ENCODE peak calls at places on chromosome 16, in five cellular contexts. R, V, Y, S and Q are unnamed samples.

GRCh38 chr16:31706318-31706717 is 167.3 kb upstream of the ZNF267 start:
- DNase-seq in R (no peak), V (no peak), Y (no peak), S (no peak), Q (no peak)

GRCh38 chr16:81140930-81141780 is 45.0 kb upstream of the GCSH start:
- DNase-seq in R (no peak), V (no peak), Y (no peak), S (peak), Q (no peak)

GRCh38 chr16:82845076-82845475 is 218.3 kb downstream of the CDH13 start:
- DNase-seq in R (no peak), V (no peak), Y (no peak), S (no peak), Q (no peak)

GRCh38 chr16:88421871-88422433 is 31.1 kb upstream of the ZFPM1 start:
- DNase-seq in R (no peak), V (no peak), Y (no peak), S (no peak), Q (no peak)

GRCh38 chr16:57374067-57374534 is 1.8 kb downstream of the CX3CL1 start:
- DNase-seq in R (no peak), V (peak), Y (no peak), S (peak), Q (no peak)

GRCh38 chr16:87201052-87201451 is 116.1 kb downstream of the C16orf95 start:
- DNase-seq in R (no peak), V (no peak), Y (no peak), S (peak), Q (peak)

GRCh38 chr16:87541004-87541881 is 48.4 kb upstream of the ZCCHC14 start:
- DNase-seq in R (peak), V (no peak), Y (peak), S (no peak), Q (peak)

GRCh38 chr16:54070944-54071343 is 215.6 kb downstream of the IRX3 start:
- DNase-seq in R (no peak), V (no peak), Y (no peak), S (no peak), Q (no peak)

GRCh38 chr16:5024632-5025031 is 9.1 kb downstream of the NAGPA start:
- DNase-seq in R (no peak), V (peak), Y (no peak), S (peak), Q (no peak)

GRCh38 chr16:75002474-75002873 is 3.6 kb downstream of the ZNRF1 start:
- DNase-seq in R (no peak), V (no peak), Y (no peak), S (no peak), Q (no peak)

GRCh38 chr16:15775209-15775608 is 81.6 kb downstream of the MYH11 start:
- DNase-seq in R (no peak), V (no peak), Y (no peak), S (no peak), Q (no peak)

GRCh38 chr16:31371619-31372484 is 16.9 kb downstream of the ITGAX start:
- DNase-seq in R (no peak), V (no peak), Y (no peak), S (no peak), Q (no peak)

DNA sequence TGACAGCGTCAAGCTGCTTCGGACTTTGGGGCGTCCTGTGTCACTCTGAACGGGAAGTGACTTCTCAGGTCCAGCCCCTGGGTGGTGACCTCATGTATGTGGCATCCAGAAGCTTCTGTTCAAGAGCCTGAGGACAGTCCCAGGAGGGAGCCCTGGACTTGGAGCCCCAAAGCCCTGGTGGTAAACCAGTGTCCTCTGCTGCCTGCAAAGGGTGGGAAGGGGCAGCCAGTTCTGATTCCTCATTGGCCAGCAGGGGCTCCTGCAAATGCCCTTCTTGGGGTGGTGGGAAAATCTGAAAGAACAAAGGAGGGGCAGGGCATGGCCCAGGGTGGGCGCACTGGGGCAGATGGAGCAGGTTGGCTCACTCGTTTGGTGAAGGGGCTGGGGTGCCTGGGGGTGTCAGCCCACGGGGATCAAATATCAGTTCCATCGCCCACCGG is 1.6 kb downstream of the OSGIN1 start:
- DNase-seq in R (no peak), V (no peak), Y (peak), S (peak), Q (peak)
- TF ChIP-seq CTCF in R (no peak), V (no peak), Y (no peak), S (no peak), Q (no peak)

GRCh38 chr16:8848231-8848938 is 20.4 kb downstream of the CARHSP1 start:
- DNase-seq in R (no peak), V (no peak), Y (no peak), S (no peak), Q (peak)
- H3K4me3 ChIP-seq in R (no peak), V (no peak), Y (no peak), S (no peak), Q (no peak)

DNA sequence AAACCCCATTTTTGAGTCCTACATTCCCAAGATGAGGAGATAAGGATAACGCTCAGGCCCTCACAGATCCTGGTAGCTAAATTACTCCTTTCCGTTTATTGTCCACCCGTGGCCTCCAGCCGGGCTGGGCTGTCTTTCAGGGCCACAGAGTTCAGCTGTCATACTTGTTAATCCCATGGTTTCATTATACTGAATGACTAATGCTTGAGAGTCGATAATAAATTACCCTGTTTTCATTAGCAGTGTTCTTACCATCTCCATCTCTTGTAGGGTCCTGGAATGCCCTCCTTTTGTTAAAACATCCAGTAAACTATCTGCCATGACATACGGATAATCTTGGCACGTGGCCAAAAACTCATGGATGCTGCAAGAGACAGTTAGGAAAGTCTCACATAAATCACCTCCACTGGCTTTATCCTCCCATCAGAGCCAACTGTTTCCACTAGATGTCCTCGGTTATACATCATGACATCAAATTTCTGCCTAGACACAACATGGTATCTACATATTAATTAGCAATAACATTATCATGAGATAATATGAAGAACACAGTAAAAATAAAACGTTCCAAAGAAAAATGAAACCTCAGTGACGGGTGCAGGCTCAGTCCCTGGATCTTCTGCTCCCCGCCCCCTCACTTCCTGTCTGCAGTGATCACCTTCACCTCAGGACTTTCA is 45.3 kb downstream of the BRD7 start:
- DNase-seq in R (no peak), V (no peak), Y (no peak), S (no peak), Q (no peak)
- TF ChIP-seq CTCF in R (no peak), V (no peak), Y (no peak), S (no peak), Q (no peak)

GRCh38 chr16:73054732-73055481 is 7.0 kb upstream of the ZFHX3 start:
- DNase-seq in R (no peak), V (no peak), Y (no peak), S (no peak), Q (no peak)
- H3K4me3 ChIP-seq in R (no peak), V (peak), Y (peak), S (no peak), Q (peak)

GRCh38 chr16:67260426-67261063 is 11.8 kb downstream of the SLC9A5 start:
- DNase-seq in R (no peak), V (peak), Y (no peak), S (no peak), Q (no peak)
- TF ChIP-seq CTCF in R (no peak), V (no peak), Y (peak), S (no peak), Q (no peak)

GRCh38 chr16:73890524-73891500 is 405.8 kb upstream of the PSMD7 start:
- DNase-seq in R (no peak), V (no peak), Y (no peak), S (no peak), Q (no peak)
- H3K4me3 ChIP-seq in R (no peak), V (no peak), Y (peak), S (no peak), Q (peak)

DNA sequence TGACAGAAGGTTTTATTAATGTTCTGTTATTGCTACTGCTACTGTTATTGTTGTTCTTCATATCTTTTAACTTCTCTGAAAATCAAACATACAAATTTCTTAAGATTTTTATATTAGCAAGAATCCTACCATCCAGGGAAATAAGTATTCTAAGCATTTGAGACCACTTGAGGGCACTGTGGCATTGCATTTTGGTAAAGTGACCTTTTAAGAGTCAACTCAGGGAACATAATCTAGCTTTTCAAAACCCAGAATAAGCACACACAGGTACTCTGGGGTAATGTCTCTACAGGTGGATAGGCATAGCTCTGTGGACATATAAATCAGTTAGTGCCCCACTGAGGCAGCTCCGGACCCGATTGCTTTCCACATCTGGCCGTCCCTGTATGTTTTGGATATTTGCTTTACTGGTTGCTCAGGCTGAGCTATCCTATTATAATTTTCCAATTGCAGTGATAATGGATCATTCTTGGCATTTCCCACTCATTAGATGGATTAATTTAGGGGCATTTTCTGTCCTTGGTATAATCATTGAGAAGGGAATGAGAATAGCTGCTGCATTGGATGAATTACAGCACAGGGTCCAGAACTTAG is 1425.1 kb upstream of the CDH8 start:
- DNase-seq in R (no peak), V (peak), Y (no peak), S (peak), Q (no peak)
- TF ChIP-seq CTCF in R (no peak), V (peak), Y (peak), S (peak), Q (peak)

DNA sequence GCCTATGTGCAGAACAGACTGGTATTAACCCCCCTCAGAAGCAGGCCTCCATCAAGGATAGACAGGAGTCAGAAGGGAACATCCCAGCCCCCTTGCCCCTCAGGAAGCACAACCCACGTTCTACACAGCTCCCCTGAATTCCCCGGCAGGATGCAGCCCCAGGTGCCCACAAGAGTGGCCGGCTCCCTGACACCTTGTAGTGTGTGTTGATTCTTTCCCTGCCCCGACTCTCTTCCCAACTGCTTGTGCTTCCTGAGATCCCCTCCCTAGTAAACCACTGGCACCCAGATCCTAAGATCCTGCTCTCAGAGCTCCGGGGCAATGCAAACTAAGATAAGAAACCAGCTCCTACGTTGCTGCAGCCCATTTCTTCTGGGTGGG is 34.8 kb upstream of the LITAF start:
- DNase-seq in R (no peak), V (no peak), Y (no peak), S (no peak), Q (no peak)
- H3K4me3 ChIP-seq in R (peak), V (no peak), Y (peak), S (no peak), Q (peak)

DNA sequence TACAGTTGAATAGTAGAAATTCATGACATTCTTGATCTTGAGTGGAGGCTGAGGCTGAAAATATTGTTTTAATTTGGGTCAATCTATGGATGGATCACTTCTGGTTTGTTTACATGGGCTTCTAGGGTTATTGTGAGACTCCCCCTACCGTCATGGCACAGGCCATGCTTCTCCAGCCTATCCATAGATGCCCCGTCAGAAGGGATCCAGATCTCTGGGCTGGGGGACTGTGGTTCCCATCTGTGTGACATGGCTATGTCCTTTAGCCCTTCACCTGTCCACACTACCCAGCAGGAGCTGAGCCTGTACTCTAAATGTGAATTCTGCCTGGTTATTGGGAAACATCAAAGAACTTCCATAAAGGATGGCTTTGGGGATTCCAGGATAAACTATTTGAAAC is 160.4 kb downstream of the ABCC12 start:
- DNase-seq in R (no peak), V (no peak), Y (no peak), S (no peak), Q (no peak)
- TF ChIP-seq CTCF in R (no peak), V (no peak), Y (no peak), S (no peak), Q (no peak)